ENCODE peak calls at places on chromosomes 4 and X, in nine cellular contexts. R is GM12865, Y is fibroblast of mammary gland, C is GM12864, K is AG09309, I is A549, J is endodermal cell, Q is foreskin fibroblast, W is OCI-LY7. X is an unnamed sample.

GRCh38 chr4:76689079-76689817 is 208.7 kb downstream of the SOWAHB start:
- DNase-seq in R (peak; percentile 49), Y (no peak), C (no peak), K (no peak), I (peak; percentile 31), J (peak; percentile 92), Q (no peak), W (no peak), X (no peak)

GRCh38 chrX:20266810-20267598 is at the start of gene RPS6KA3:
- DNase-seq in R (peak; percentile 94), Y (peak; percentile 78), C (peak; percentile 47), K (no peak), I (peak; percentile 93), J (peak; percentile 93), Q (peak; percentile 81), W (peak; percentile 88), X (peak; percentile 65)

GRCh38 chr4:186037692-186038658 is 31.0 kb upstream of the TLR3 start:
- DNase-seq in R (peak; percentile 84), Y (peak; percentile 79), C (peak; percentile 52), K (peak; percentile 63), I (peak; percentile 77), J (peak; percentile 71), Q (peak; percentile 59), W (peak; percentile 73), X (peak; percentile 59)

GRCh38 chrX:10079155-10079711 is 77.5 kb upstream of the CLCN4 start:
- DNase-seq in R (no peak), Y (no peak), C (no peak), K (no peak), I (no peak), J (no peak), Q (no peak), W (no peak), X (no peak)

GRCh38 chrX:72738396-72738795 is 24.3 kb upstream of the PHKA1 start:
- DNase-seq in R (no peak), Y (no peak), C (no peak), K (no peak), I (no peak), J (no peak), Q (no peak), W (no peak), X (no peak)

GRCh38 chr4:144967161-144967560 is 130.8 kb downstream of the ANAPC10 start:
- DNase-seq in R (peak; percentile 60), Y (no peak), C (peak; percentile 31), K (no peak), I (no peak), J (no peak), Q (no peak), W (no peak), X (no peak)

GRCh38 chr4:129350800-129351199 is 254.8 kb downstream of the C4orf33 start:
- DNase-seq in R (no peak), Y (peak; percentile 32), C (no peak), K (no peak), I (no peak), J (no peak), Q (no peak), W (no peak), X (no peak)

GRCh38 chr4:75876218-75876617 is 26.0 kb downstream of the PPEF2 start:
- DNase-seq in R (no peak), Y (no peak), C (no peak), K (no peak), I (no peak), J (no peak), Q (no peak), W (no peak), X (no peak)

GRCh38 chr4:73730854-73731253 is 9.5 kb upstream of the CXCL8 start:
- DNase-seq in R (no peak), Y (no peak), C (no peak), K (no peak), I (no peak), J (no peak), Q (no peak), W (no peak), X (no peak)

GRCh38 chr4:114277690-114278089 is 298.2 kb upstream of the ARSJ start:
- DNase-seq in R (no peak), Y (peak; percentile 59), C (no peak), K (peak; percentile 29), I (no peak), J (no peak), Q (peak; percentile 33), W (no peak), X (no peak)

GRCh38 chr4:19286924-19287323 is 964.8 kb upstream of the SLIT2 start:
- DNase-seq in R (no peak), Y (no peak), C (no peak), K (no peak), I (no peak), J (no peak), Q (no peak), W (no peak), X (no peak)

GRCh38 chr4:77348815-77349214 is 191.8 kb downstream of the CCNG2 start:
- DNase-seq in R (no peak), Y (no peak), C (no peak), K (no peak), I (no peak), J (no peak), Q (no peak), W (no peak), X (no peak)

GRCh38 chrX:12610079-12610478 is 181.1 kb upstream of the PRPS2 start:
- DNase-seq in R (no peak), Y (peak; percentile 34), C (no peak), K (peak; percentile 25), I (no peak), J (no peak), Q (peak; percentile 1), W (no peak), X (peak; percentile 7)

GRCh38 chr4:13523591-13524503 is 20.5 kb downstream of the NKX3-2 start:
- DNase-seq in R (no peak), Y (no peak), C (no peak), K (no peak), I (no peak), J (no peak), Q (no peak), W (no peak), X (no peak)

DNA sequence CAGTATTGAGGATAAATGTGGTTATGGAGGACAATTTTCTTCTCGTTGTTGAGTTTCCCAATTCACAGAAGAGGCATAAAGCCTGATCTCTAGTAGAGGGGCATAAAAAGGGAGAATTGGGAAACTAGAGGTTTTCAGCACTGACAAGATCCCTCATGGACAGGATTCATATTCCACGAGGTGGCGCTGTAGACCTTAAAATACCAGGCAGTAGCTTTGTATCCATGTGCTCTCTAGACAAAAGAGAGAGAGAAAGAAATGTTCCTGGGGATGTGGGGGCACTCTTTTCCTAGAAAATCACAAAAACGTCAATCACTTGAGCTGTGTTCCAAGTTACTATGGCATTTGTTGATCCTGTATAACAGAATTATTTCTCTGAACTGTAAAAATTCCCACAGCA is 128.3 kb downstream of the MAGEE1 start:
- DNase-seq in R (peak; percentile 58), Y (peak; percentile 32), C (peak; percentile 4), K (no peak), I (peak; percentile 68), J (peak; percentile 81), Q (peak; percentile 2), W (peak; percentile 61), X (no peak)
- TF ChIP-seq CTCF in R (no peak), Y (peak; percentile 16), C (peak; percentile 27), K (no peak), I (peak; percentile 33), J (peak; percentile 74), Q (no peak), W (peak; percentile 72), X (no peak)

GRCh38 chrX:31268359-31268758 is 196.5 kb upstream of the FTHL17 start:
- DNase-seq in R (no peak), Y (no peak), C (no peak), K (no peak), I (no peak), J (no peak), Q (no peak), W (peak; percentile 8), X (no peak)
- TF ChIP-seq CTCF in R (no peak), Y (no peak), C (no peak), K (peak; percentile 26), I (no peak), J (peak; percentile 43), Q (no peak), W (peak; percentile 19), X (no peak)

GRCh38 chrX:1391707-1392375 is at the start of gene SLC25A6:
- DNase-seq in R (peak; percentile 97), Y (peak; percentile 94), C (peak; percentile 89), K (peak; percentile 79), I (peak; percentile 98), J (peak; percentile 99), Q (peak; percentile 98), W (peak; percentile 99), X (peak; percentile 94)
- TF ChIP-seq CTCF in R (no peak), Y (no peak), C (no peak), K (no peak), I (no peak), J (peak; percentile 52), Q (no peak), W (peak; percentile 13), X (no peak)

GRCh38 chrX:11109968-11110367 is 1.2 kb upstream of the HCCS start:
- DNase-seq in R (no peak), Y (no peak), C (no peak), K (no peak), I (no peak), J (no peak), Q (no peak), W (no peak), X (no peak)

GRCh38 chrX:11108253-11108941 is 2.7 kb upstream of the HCCS start:
- DNase-seq in R (no peak), Y (no peak), C (no peak), K (no peak), I (no peak), J (no peak), Q (no peak), W (no peak), X (no peak)

GRCh38 chrX:11113731-11114130 is 2.6 kb downstream of the HCCS start:
- DNase-seq in R (peak; percentile 26), Y (no peak), C (no peak), K (no peak), I (no peak), J (no peak), Q (no peak), W (peak; percentile 42), X (no peak)

GRCh38 chrX:11111947-11112346 is 815 bp downstream of the HCCS start:
- DNase-seq in R (no peak), Y (no peak), C (no peak), K (no peak), I (no peak), J (no peak), Q (no peak), W (no peak), X (no peak)

DNA sequence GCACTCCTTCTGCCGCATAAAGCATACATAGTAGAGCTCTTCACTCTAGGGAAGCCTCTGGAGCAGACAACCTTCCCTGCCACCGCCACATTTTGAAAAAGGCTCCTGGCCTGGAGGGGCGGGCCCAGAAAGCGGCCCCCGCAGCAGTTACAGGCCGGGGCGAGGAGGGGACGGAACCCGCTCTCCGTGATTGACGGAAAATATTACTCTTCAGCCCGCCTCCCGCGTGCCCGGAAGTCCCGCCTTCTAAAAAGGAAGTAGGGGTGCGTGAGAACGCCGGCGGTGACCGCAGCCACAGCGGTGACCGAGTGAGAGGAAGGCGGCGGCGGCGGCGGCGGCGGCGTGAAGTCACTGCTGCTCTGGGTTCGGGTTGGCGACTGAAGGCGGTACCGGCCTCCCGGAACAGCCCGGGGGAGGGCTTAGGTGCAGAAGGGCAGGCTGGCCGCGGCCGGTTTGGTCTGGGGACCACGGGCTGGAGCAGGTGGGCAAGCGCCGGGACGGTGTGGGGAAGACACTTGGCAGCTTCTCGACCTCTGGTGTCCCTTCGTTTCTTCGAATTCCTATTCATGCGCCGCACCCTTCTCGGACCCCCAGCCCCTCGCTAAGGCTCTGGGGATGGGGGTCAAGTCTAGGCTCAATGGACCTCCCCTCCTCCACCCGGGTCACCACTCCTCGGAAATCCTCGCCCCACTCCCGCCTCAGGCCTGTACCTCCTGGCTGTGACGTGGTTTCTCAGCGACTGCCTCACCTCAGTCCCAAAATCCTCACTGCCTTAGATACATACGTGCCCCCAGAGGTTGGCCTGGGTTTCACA is at the start of gene HCCS:
- DNase-seq in R (peak; percentile 90), Y (peak; percentile 77), C (peak; percentile 52), K (no peak), I (peak; percentile 83), J (peak; percentile 90), Q (peak; percentile 78), W (peak; percentile 85), X (peak; percentile 44)
- TF ChIP-seq CTCF in R (peak; percentile 1), Y (no peak), C (no peak), K (no peak), I (no peak), J (no peak), Q (no peak), W (peak; percentile 39), X (no peak)